ENCODE peak calls at places on chromosome 9, in four cellular contexts. One of them, this sample, is unnamed.

GRCh38 chr9:134368571-134368970 is 42.3 kb downstream of the RXRA start:
- DNase-seq in HTR-8/SVneo: no peak
- DNase-seq in cerebellar cortex: no peak
- DNase-seq in HS-27A: no peak
- DNase-seq in this sample: no peak

GRCh38 chr9:115985657-115986056 is 167.9 kb upstream of the PAPPA start:
- DNase-seq in HTR-8/SVneo: no peak
- DNase-seq in cerebellar cortex: no peak
- DNase-seq in HS-27A: no peak
- DNase-seq in this sample: no peak

GRCh38 chr9:121786998-121787422 is 135.6 kb downstream of the DAB2IP start:
- DNase-seq in HTR-8/SVneo: no peak
- DNase-seq in cerebellar cortex: no peak
- DNase-seq in HS-27A: no peak
- DNase-seq in this sample: no peak

GRCh38 chr9:94869415-94869838 is 142.9 kb downstream of the AOPEP start:
- DNase-seq in HTR-8/SVneo: no peak
- DNase-seq in cerebellar cortex: no peak
- DNase-seq in HS-27A: no peak
- DNase-seq in this sample: no peak

GRCh38 chr9:34010979-34011378 is 37.7 kb downstream of the UBAP2 start:
- DNase-seq in HTR-8/SVneo: no peak
- DNase-seq in cerebellar cortex: no peak
- DNase-seq in HS-27A: no peak
- DNase-seq in this sample: peak

GRCh38 chr9:96073531-96074284 is 198.2 kb downstream of the ERCC6L2 start:
- DNase-seq in HTR-8/SVneo: no peak
- DNase-seq in cerebellar cortex: no peak
- DNase-seq in HS-27A: no peak
- DNase-seq in this sample: no peak

GRCh38 chr9:87792831-87793288 is 66.9 kb downstream of the CTSL start:
- DNase-seq in HTR-8/SVneo: peak
- DNase-seq in cerebellar cortex: no peak
- DNase-seq in HS-27A: peak
- DNase-seq in this sample: peak

GRCh38 chr9:93592389-93593021 is 16.1 kb downstream of the PHF2 start:
- DNase-seq in HTR-8/SVneo: no peak
- DNase-seq in cerebellar cortex: peak
- DNase-seq in HS-27A: no peak
- DNase-seq in this sample: no peak

GRCh38 chr9:109907400-109907799 is 127.4 kb downstream of the PALM2AKAP2 start:
- DNase-seq in HTR-8/SVneo: no peak
- DNase-seq in cerebellar cortex: no peak
- DNase-seq in HS-27A: no peak
- DNase-seq in this sample: peak

GRCh38 chr9:20684865-20685696 is 1.0 kb downstream of the FOCAD start:
- DNase-seq in HTR-8/SVneo: no peak
- DNase-seq in cerebellar cortex: no peak
- DNase-seq in HS-27A: peak
- DNase-seq in this sample: no peak

GRCh38 chr9:108786756-108787663 is 68.8 kb downstream of the ACTL7B start:
- DNase-seq in HTR-8/SVneo: no peak
- DNase-seq in cerebellar cortex: no peak
- DNase-seq in HS-27A: peak
- DNase-seq in this sample: no peak

GRCh38 chr9:98790601-98791146 is 5.7 kb downstream of the ANKS6 start:
- DNase-seq in HTR-8/SVneo: no peak
- DNase-seq in cerebellar cortex: peak
- DNase-seq in HS-27A: no peak
- DNase-seq in this sample: no peak

GRCh38 chr9:130417602-130418001 is 27.2 kb upstream of the ASS1 start:
- DNase-seq in HTR-8/SVneo: no peak
- DNase-seq in cerebellar cortex: no peak
- DNase-seq in HS-27A: no peak
- DNase-seq in this sample: no peak

GRCh38 chr9:125446581-125447094 is 185.0 kb downstream of the GAPVD1 start:
- DNase-seq in HTR-8/SVneo: no peak
- DNase-seq in cerebellar cortex: no peak
- DNase-seq in HS-27A: no peak
- DNase-seq in this sample: no peak

GRCh38 chr9:91843623-91844111 is 106.4 kb downstream of the ROR2 start:
- DNase-seq in HTR-8/SVneo: no peak
- DNase-seq in cerebellar cortex: no peak
- DNase-seq in HS-27A: no peak
- DNase-seq in this sample: no peak

GRCh38 chr9:18428621-18429020 is 45.3 kb upstream of the ADAMTSL1 start:
- DNase-seq in HTR-8/SVneo: no peak
- DNase-seq in cerebellar cortex: no peak
- DNase-seq in HS-27A: no peak
- DNase-seq in this sample: no peak

GRCh38 chr9:36718612-36719011 is 145.9 kb downstream of the MELK start:
- DNase-seq in HTR-8/SVneo: no peak
- DNase-seq in cerebellar cortex: no peak
- DNase-seq in HS-27A: no peak
- DNase-seq in this sample: no peak

GRCh38 chr9:107016383-107016782 is 153.4 kb downstream of the ZNF462 start:
- DNase-seq in HTR-8/SVneo: no peak
- DNase-seq in cerebellar cortex: no peak
- DNase-seq in HS-27A: no peak
- DNase-seq in this sample: no peak

GRCh38 chr9:94847486-94847885 is 121.0 kb downstream of the AOPEP start:
- DNase-seq in HTR-8/SVneo: peak
- DNase-seq in cerebellar cortex: no peak
- DNase-seq in HS-27A: no peak
- DNase-seq in this sample: no peak